ENCODE peak calls at places on chromosome 16, in ten cellular contexts. One of them, this sample, is unnamed.

GRCh38 chr16:53745126-53745525 is 41.2 kb downstream of the FTO start:
- DNase-seq in H7: no peak
- DNase-seq in body of pancreas: peak
- DNase-seq in fibroblast of the aortic adventitia: peak
- DNase-seq in ascending aorta: no peak
- DNase-seq in right atrium auricular region: no peak
- DNase-seq in dorsolateral prefrontal cortex: no peak
- DNase-seq in CD4-positive, alpha-beta memory T cell: no peak
- DNase-seq in skeletal muscle cell: peak
- DNase-seq in A549: no peak
- DNase-seq in this sample: no peak

GRCh38 chr16:85027968-85028637 is 508 bp downstream of the KIAA0513 start:
- DNase-seq in H7: peak
- DNase-seq in body of pancreas: peak
- DNase-seq in fibroblast of the aortic adventitia: no peak
- DNase-seq in ascending aorta: no peak
- DNase-seq in right atrium auricular region: no peak
- DNase-seq in dorsolateral prefrontal cortex: peak
- DNase-seq in CD4-positive, alpha-beta memory T cell: no peak
- DNase-seq in skeletal muscle cell: no peak
- DNase-seq in A549: no peak
- DNase-seq in this sample: peak

GRCh38 chr16:27980076-27980775 is 83.3 kb downstream of the GSG1L start:
- DNase-seq in H7: peak
- DNase-seq in body of pancreas: no peak
- DNase-seq in fibroblast of the aortic adventitia: no peak
- DNase-seq in ascending aorta: no peak
- DNase-seq in right atrium auricular region: no peak
- DNase-seq in dorsolateral prefrontal cortex: no peak
- DNase-seq in CD4-positive, alpha-beta memory T cell: no peak
- DNase-seq in skeletal muscle cell: no peak
- DNase-seq in A549: no peak
- DNase-seq in this sample: no peak

GRCh38 chr16:9966569-9967157 is 215.6 kb downstream of the GRIN2A start:
- DNase-seq in H7: no peak
- DNase-seq in body of pancreas: no peak
- DNase-seq in fibroblast of the aortic adventitia: peak
- DNase-seq in ascending aorta: no peak
- DNase-seq in right atrium auricular region: no peak
- DNase-seq in dorsolateral prefrontal cortex: no peak
- DNase-seq in CD4-positive, alpha-beta memory T cell: no peak
- DNase-seq in skeletal muscle cell: no peak
- DNase-seq in A549: no peak
- DNase-seq in this sample: peak

GRCh38 chr16:57619606-57620315 is 8.7 kb upstream of the ADGRG1 start:
- DNase-seq in H7: peak
- DNase-seq in body of pancreas: peak
- DNase-seq in fibroblast of the aortic adventitia: no peak
- DNase-seq in ascending aorta: no peak
- DNase-seq in right atrium auricular region: no peak
- DNase-seq in dorsolateral prefrontal cortex: no peak
- DNase-seq in CD4-positive, alpha-beta memory T cell: no peak
- DNase-seq in skeletal muscle cell: no peak
- DNase-seq in A549: no peak
- DNase-seq in this sample: no peak

GRCh38 chr16:56637814-56638750 is at the start of gene MT1A:
- DNase-seq in H7: peak
- DNase-seq in body of pancreas: peak
- DNase-seq in fibroblast of the aortic adventitia: peak
- DNase-seq in ascending aorta: peak
- DNase-seq in right atrium auricular region: peak
- DNase-seq in dorsolateral prefrontal cortex: no peak
- DNase-seq in CD4-positive, alpha-beta memory T cell: no peak
- DNase-seq in skeletal muscle cell: no peak
- DNase-seq in A549: peak
- DNase-seq in this sample: no peak

GRCh38 chr16:53007095-53007494 is 45.6 kb downstream of the CHD9NB start:
- DNase-seq in H7: no peak
- DNase-seq in body of pancreas: no peak
- DNase-seq in fibroblast of the aortic adventitia: no peak
- DNase-seq in ascending aorta: no peak
- DNase-seq in right atrium auricular region: no peak
- DNase-seq in dorsolateral prefrontal cortex: no peak
- DNase-seq in CD4-positive, alpha-beta memory T cell: no peak
- DNase-seq in skeletal muscle cell: no peak
- DNase-seq in A549: no peak
- DNase-seq in this sample: peak

GRCh38 chr16:65202461-65202860 is 80.6 kb upstream of the CDH11 start:
- DNase-seq in H7: no peak
- DNase-seq in body of pancreas: no peak
- DNase-seq in fibroblast of the aortic adventitia: peak
- DNase-seq in ascending aorta: no peak
- DNase-seq in right atrium auricular region: no peak
- DNase-seq in dorsolateral prefrontal cortex: no peak
- DNase-seq in CD4-positive, alpha-beta memory T cell: no peak
- DNase-seq in skeletal muscle cell: no peak
- DNase-seq in A549: no peak
- DNase-seq in this sample: no peak

GRCh38 chr16:2904100-2904921 is 7.4 kb upstream of the FLYWCH1 start:
- DNase-seq in H7: peak
- DNase-seq in body of pancreas: peak
- DNase-seq in fibroblast of the aortic adventitia: peak
- DNase-seq in ascending aorta: peak
- DNase-seq in right atrium auricular region: peak
- DNase-seq in dorsolateral prefrontal cortex: peak
- DNase-seq in CD4-positive, alpha-beta memory T cell: peak
- DNase-seq in skeletal muscle cell: no peak
- DNase-seq in A549: peak
- DNase-seq in this sample: peak

GRCh38 chr16:2902337-2903130 is 9.2 kb upstream of the FLYWCH1 start:
- DNase-seq in H7: peak
- DNase-seq in body of pancreas: no peak
- DNase-seq in fibroblast of the aortic adventitia: no peak
- DNase-seq in ascending aorta: no peak
- DNase-seq in right atrium auricular region: no peak
- DNase-seq in dorsolateral prefrontal cortex: no peak
- DNase-seq in CD4-positive, alpha-beta memory T cell: no peak
- DNase-seq in skeletal muscle cell: no peak
- DNase-seq in A549: no peak
- DNase-seq in this sample: no peak

GRCh38 chr16:2905988-2906387 is 5.7 kb upstream of the FLYWCH1 start:
- DNase-seq in H7: no peak
- DNase-seq in body of pancreas: no peak
- DNase-seq in fibroblast of the aortic adventitia: no peak
- DNase-seq in ascending aorta: no peak
- DNase-seq in right atrium auricular region: no peak
- DNase-seq in dorsolateral prefrontal cortex: no peak
- DNase-seq in CD4-positive, alpha-beta memory T cell: no peak
- DNase-seq in skeletal muscle cell: no peak
- DNase-seq in A549: no peak
- DNase-seq in this sample: no peak

GRCh38 chr16:2905241-2905987 is 6.3 kb upstream of the FLYWCH1 start:
- DNase-seq in H7: peak
- DNase-seq in body of pancreas: peak
- DNase-seq in fibroblast of the aortic adventitia: peak
- DNase-seq in ascending aorta: peak
- DNase-seq in right atrium auricular region: peak
- DNase-seq in dorsolateral prefrontal cortex: peak
- DNase-seq in CD4-positive, alpha-beta memory T cell: peak
- DNase-seq in skeletal muscle cell: peak
- DNase-seq in A549: peak
- DNase-seq in this sample: peak

DNA sequence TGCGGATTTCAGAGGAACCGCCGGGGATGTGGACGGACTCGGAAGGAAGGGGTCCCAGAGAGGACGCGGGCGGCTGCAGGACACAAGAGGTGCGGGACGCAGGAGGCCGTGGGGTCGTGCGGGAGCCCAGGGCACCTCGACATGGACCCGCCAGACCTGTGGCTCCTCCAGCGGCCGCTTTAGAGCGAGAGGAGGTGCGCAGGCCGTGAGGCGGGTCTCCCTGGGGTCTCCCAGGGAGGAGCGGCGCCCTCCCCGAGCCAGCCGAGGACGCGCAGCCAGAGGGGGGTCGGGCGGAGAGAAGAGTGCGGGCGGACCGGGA is 6.8 kb upstream of the FLYWCH1 start:
- DNase-seq in H7: no peak
- DNase-seq in body of pancreas: peak
- DNase-seq in fibroblast of the aortic adventitia: no peak
- DNase-seq in ascending aorta: no peak
- DNase-seq in right atrium auricular region: no peak
- DNase-seq in dorsolateral prefrontal cortex: no peak
- DNase-seq in CD4-positive, alpha-beta memory T cell: no peak
- DNase-seq in skeletal muscle cell: no peak
- DNase-seq in A549: no peak
- DNase-seq in this sample: no peak
- H3K4me3 ChIP-seq in H7: peak
- H3K4me3 ChIP-seq in body of pancreas: peak
- H3K4me3 ChIP-seq in fibroblast of the aortic adventitia: peak
- H3K4me3 ChIP-seq in ascending aorta: peak
- H3K4me3 ChIP-seq in right atrium auricular region: peak
- H3K4me3 ChIP-seq in dorsolateral prefrontal cortex: peak
- H3K4me3 ChIP-seq in CD4-positive, alpha-beta memory T cell: peak
- H3K4me3 ChIP-seq in skeletal muscle cell: peak
- H3K4me3 ChIP-seq in A549: peak
- H3K4me3 ChIP-seq in this sample: peak

DNA sequence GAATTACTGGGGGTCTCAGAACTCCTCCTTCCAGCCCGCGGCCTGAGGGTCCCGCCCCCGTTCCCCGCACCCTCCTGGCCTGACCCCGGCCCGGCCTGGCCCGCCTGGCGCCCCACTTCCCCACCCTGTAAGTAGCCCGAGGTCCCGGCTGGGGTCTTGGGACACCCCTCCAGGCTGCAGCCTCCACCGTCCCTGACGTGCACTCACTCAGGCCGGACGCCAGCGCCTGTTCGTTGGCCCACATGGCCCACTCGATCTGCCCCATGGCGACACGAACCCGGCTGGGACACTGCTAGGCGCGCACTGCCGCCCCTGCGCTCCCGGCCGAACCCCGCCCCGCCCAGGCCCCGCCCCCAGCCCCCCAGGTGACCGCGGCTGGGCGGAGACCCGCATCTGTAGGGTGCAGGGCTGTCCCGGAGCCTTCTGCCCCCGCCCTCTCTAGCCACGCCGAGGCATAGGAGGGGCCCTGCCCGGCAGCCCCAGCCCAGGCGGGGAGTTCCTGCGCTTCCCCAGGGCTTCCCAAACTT is at the start of gene CYBA:
- DNase-seq in H7: peak
- DNase-seq in body of pancreas: peak
- DNase-seq in fibroblast of the aortic adventitia: peak
- DNase-seq in ascending aorta: peak
- DNase-seq in right atrium auricular region: peak
- DNase-seq in dorsolateral prefrontal cortex: no peak
- DNase-seq in CD4-positive, alpha-beta memory T cell: peak
- DNase-seq in skeletal muscle cell: no peak
- DNase-seq in A549: peak
- DNase-seq in this sample: peak
- H3K4me3 ChIP-seq in H7: peak
- H3K4me3 ChIP-seq in body of pancreas: peak
- H3K4me3 ChIP-seq in fibroblast of the aortic adventitia: peak
- H3K4me3 ChIP-seq in ascending aorta: peak
- H3K4me3 ChIP-seq in right atrium auricular region: peak
- H3K4me3 ChIP-seq in dorsolateral prefrontal cortex: peak
- H3K4me3 ChIP-seq in CD4-positive, alpha-beta memory T cell: peak
- H3K4me3 ChIP-seq in skeletal muscle cell: peak
- H3K4me3 ChIP-seq in A549: peak
- H3K4me3 ChIP-seq in this sample: peak

GRCh38 chr16:74868501-74868900 is 93.9 kb upstream of the FA2H start:
- DNase-seq in H7: no peak
- DNase-seq in body of pancreas: no peak
- DNase-seq in fibroblast of the aortic adventitia: peak
- DNase-seq in ascending aorta: no peak
- DNase-seq in right atrium auricular region: no peak
- DNase-seq in dorsolateral prefrontal cortex: no peak
- DNase-seq in CD4-positive, alpha-beta memory T cell: no peak
- DNase-seq in skeletal muscle cell: no peak
- DNase-seq in A549: no peak
- DNase-seq in this sample: no peak

GRCh38 chr16:74868035-74868434 is 93.4 kb upstream of the FA2H start:
- DNase-seq in H7: no peak
- DNase-seq in body of pancreas: no peak
- DNase-seq in fibroblast of the aortic adventitia: no peak
- DNase-seq in ascending aorta: no peak
- DNase-seq in right atrium auricular region: no peak
- DNase-seq in dorsolateral prefrontal cortex: no peak
- DNase-seq in CD4-positive, alpha-beta memory T cell: no peak
- DNase-seq in skeletal muscle cell: no peak
- DNase-seq in A549: no peak
- DNase-seq in this sample: no peak

GRCh38 chr16:74867281-74867849 is 92.7 kb upstream of the FA2H start:
- DNase-seq in H7: no peak
- DNase-seq in body of pancreas: peak
- DNase-seq in fibroblast of the aortic adventitia: no peak
- DNase-seq in ascending aorta: no peak
- DNase-seq in right atrium auricular region: no peak
- DNase-seq in dorsolateral prefrontal cortex: no peak
- DNase-seq in CD4-positive, alpha-beta memory T cell: no peak
- DNase-seq in skeletal muscle cell: no peak
- DNase-seq in A549: no peak
- DNase-seq in this sample: no peak

GRCh38 chr16:74865922-74866598 is 91.4 kb upstream of the FA2H start:
- DNase-seq in H7: peak
- DNase-seq in body of pancreas: no peak
- DNase-seq in fibroblast of the aortic adventitia: peak
- DNase-seq in ascending aorta: no peak
- DNase-seq in right atrium auricular region: no peak
- DNase-seq in dorsolateral prefrontal cortex: no peak
- DNase-seq in CD4-positive, alpha-beta memory T cell: no peak
- DNase-seq in skeletal muscle cell: no peak
- DNase-seq in A549: no peak
- DNase-seq in this sample: no peak

DNA sequence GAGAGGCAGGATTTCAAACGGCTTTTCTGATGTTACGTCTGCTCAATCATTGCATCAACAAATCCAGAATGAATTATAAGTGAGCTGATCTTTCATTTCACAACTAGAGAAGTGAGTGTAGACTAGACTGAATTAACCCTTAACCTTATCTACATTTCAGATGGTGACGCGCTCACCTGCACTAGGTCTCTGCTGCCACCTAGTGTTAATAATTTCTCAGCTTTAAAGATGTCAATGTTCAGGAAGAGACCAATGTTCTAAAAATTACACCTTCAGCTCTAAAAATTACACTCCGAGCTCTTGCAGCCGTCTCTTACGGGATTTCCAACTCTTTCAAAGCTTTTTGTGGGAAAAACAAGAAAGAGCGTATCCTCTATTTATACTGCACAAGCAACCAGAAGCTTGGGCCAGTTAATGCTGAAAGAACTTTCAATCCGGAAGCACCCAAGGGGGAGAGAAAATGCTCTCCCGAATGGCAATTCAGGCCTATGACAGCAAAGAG is 88.2 kb upstream of the FA2H start:
- DNase-seq in H7: peak
- DNase-seq in body of pancreas: no peak
- DNase-seq in fibroblast of the aortic adventitia: peak
- DNase-seq in ascending aorta: no peak
- DNase-seq in right atrium auricular region: no peak
- DNase-seq in dorsolateral prefrontal cortex: no peak
- DNase-seq in CD4-positive, alpha-beta memory T cell: no peak
- DNase-seq in skeletal muscle cell: peak
- DNase-seq in A549: peak
- DNase-seq in this sample: peak
- H3K4me3 ChIP-seq in H7: no peak
- H3K4me3 ChIP-seq in body of pancreas: no peak
- H3K4me3 ChIP-seq in fibroblast of the aortic adventitia: no peak
- H3K4me3 ChIP-seq in ascending aorta: no peak
- H3K4me3 ChIP-seq in right atrium auricular region: no peak
- H3K4me3 ChIP-seq in dorsolateral prefrontal cortex: no peak
- H3K4me3 ChIP-seq in CD4-positive, alpha-beta memory T cell: no peak
- H3K4me3 ChIP-seq in skeletal muscle cell: no peak
- H3K4me3 ChIP-seq in A549: no peak
- H3K4me3 ChIP-seq in this sample: no peak

GRCh38 chr16:87954361-87954760 is 3.1 kb downstream of the BANP start:
- DNase-seq in H7: peak
- DNase-seq in body of pancreas: peak
- DNase-seq in fibroblast of the aortic adventitia: no peak
- DNase-seq in ascending aorta: no peak
- DNase-seq in right atrium auricular region: no peak
- DNase-seq in dorsolateral prefrontal cortex: no peak
- DNase-seq in CD4-positive, alpha-beta memory T cell: no peak
- DNase-seq in skeletal muscle cell: no peak
- DNase-seq in A549: no peak
- DNase-seq in this sample: no peak
- H3K4me3 ChIP-seq in H7: no peak
- H3K4me3 ChIP-seq in body of pancreas: no peak
- H3K4me3 ChIP-seq in fibroblast of the aortic adventitia: no peak
- H3K4me3 ChIP-seq in ascending aorta: no peak
- H3K4me3 ChIP-seq in right atrium auricular region: no peak
- H3K4me3 ChIP-seq in dorsolateral prefrontal cortex: no peak
- H3K4me3 ChIP-seq in CD4-positive, alpha-beta memory T cell: no peak
- H3K4me3 ChIP-seq in skeletal muscle cell: no peak
- H3K4me3 ChIP-seq in A549: no peak
- H3K4me3 ChIP-seq in this sample: no peak